ENCODE peak calls at places on chromosomes 12 and 14, in four cellular contexts. T is IMR-90, U is A549, M is K562. A is an unnamed sample.

GRCh38 chr12:57089259-57090245 is 638 bp downstream of the NAB2 start:
- DNase-seq in T (peak), U (no peak), M (peak), A (no peak)

GRCh38 chr12:210277-211141 is 3.4 kb downstream of the SLC6A12 start:
- DNase-seq in T (no peak), U (no peak), M (no peak), A (no peak)

GRCh38 chr12:80632835-80633234 is 74.6 kb upstream of the MYF6 start:
- DNase-seq in T (no peak), U (peak), M (no peak), A (no peak)

GRCh38 chr14:63727231-63727735 is 582 bp downstream of the SGPP1 start:
- DNase-seq in T (peak), U (peak), M (peak), A (no peak)

GRCh38 chr12:54463484-54463883 is 9.9 kb downstream of the GTSF1 start:
- DNase-seq in T (no peak), U (no peak), M (no peak), A (no peak)

GRCh38 chr12:6957741-6958608 is 6.8 kb downstream of the PTPN6 start:
- DNase-seq in T (no peak), U (no peak), M (no peak), A (no peak)

GRCh38 chr12:111757361-111758119 is 9.2 kb upstream of the ALDH2 start:
- DNase-seq in T (peak), U (no peak), M (no peak), A (no peak)

GRCh38 chr14:89041245-89041585 is 216.8 kb downstream of the TTC8 start:
- DNase-seq in T (no peak), U (no peak), M (no peak), A (no peak)

GRCh38 chr14:100530270-100531072 is 56.7 kb downstream of the BEGAIN start:
- DNase-seq in T (no peak), U (no peak), M (peak), A (no peak)

GRCh38 chr12:1934068-1934467 is 15.6 kb upstream of the CACNA2D4 start:
- DNase-seq in T (no peak), U (no peak), M (no peak), A (no peak)

GRCh38 chr14:64218344-64219240 is 75.6 kb downstream of the ESR2 start:
- DNase-seq in T (no peak), U (no peak), M (no peak), A (no peak)

GRCh38 chr12:119274636-119275065 is 59.9 kb upstream of the CCDC60 start:
- DNase-seq in T (no peak), U (no peak), M (no peak), A (no peak)

GRCh38 chr12:29159690-29160089 is 10.6 kb downstream of the FAR2 start:
- DNase-seq in T (no peak), U (no peak), M (no peak), A (no peak)

GRCh38 chr12:63848450-63848849 is 4.0 kb downstream of the SRGAP1 start:
- DNase-seq in T (no peak), U (no peak), M (no peak), A (no peak)

GRCh38 chr14:99507860-99508640 is 26.8 kb downstream of the CCNK start:
- DNase-seq in T (no peak), U (no peak), M (no peak), A (no peak)

GRCh38 chr12:46214668-46215429 is 54.0 kb downstream of the SLC38A1 start:
- DNase-seq in T (peak), U (no peak), M (no peak), A (peak)

GRCh38 chr12:121131941-121132341 is 735 bp upstream of the P2RX7 start:
- DNase-seq in T (no peak), U (no peak), M (no peak), A (no peak)

GRCh38 chr14:105368426-105368825 is 29.9 kb upstream of the TEX22 start:
- DNase-seq in T (no peak), U (no peak), M (no peak), A (no peak)

DNA sequence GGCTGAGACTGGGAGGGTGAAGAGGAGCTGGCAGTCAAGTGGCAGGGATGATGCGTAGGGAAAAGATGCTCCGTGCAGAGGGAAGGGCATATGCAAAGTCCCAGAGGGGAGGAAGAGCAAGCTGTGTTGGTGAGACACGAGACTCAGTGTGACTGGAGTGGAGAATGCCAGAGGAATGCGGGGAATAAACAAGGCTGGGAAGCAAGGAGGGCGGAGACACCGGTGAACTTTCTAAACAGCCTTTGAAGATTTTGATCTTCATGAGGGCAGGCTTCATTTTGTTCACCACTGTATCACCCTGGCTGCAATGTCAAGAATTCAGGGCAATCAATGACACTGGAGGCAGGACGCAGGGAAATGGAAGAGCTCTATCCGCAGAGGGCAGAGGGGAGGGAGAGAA is 535.8 kb downstream of the FUT8 start:
- DNase-seq in T (no peak), U (no peak), M (no peak), A (no peak)
- TF ChIP-seq ELK1 in T (no peak), U (no peak), M (no peak), A (no peak)

GRCh38 chr12:73220951-73221350 is 948.8 kb downstream of the TRHDE start:
- DNase-seq in T (no peak), U (no peak), M (no peak), A (no peak)
- TF ChIP-seq ELK1 in T (no peak), U (no peak), M (no peak), A (no peak)

GRCh38 chr12:40515041-40515825 is 177.0 kb upstream of the CNTN1 start:
- DNase-seq in T (no peak), U (no peak), M (no peak), A (no peak)
- TF ChIP-seq ELK1 in T (no peak), U (no peak), M (no peak), A (no peak)

GRCh38 chr14:51548187-51548586 is 103.5 kb upstream of the FRMD6 start:
- DNase-seq in T (no peak), U (no peak), M (no peak), A (no peak)

GRCh38 chr14:51554339-51554920 is 97.3 kb upstream of the FRMD6 start:
- DNase-seq in T (peak), U (peak), M (no peak), A (no peak)

GRCh38 chr14:51554953-51555352 is 96.8 kb upstream of the FRMD6 start:
- DNase-seq in T (peak), U (peak), M (no peak), A (no peak)

GRCh38 chr14:51552275-51552674 is 99.4 kb upstream of the FRMD6 start:
- DNase-seq in T (no peak), U (peak), M (no peak), A (no peak)

GRCh38 chr14:51552768-51553426 is 98.8 kb upstream of the FRMD6 start:
- DNase-seq in T (no peak), U (peak), M (no peak), A (no peak)
- TF ChIP-seq ELK1 in T (no peak), U (no peak), M (no peak), A (no peak)

DNA sequence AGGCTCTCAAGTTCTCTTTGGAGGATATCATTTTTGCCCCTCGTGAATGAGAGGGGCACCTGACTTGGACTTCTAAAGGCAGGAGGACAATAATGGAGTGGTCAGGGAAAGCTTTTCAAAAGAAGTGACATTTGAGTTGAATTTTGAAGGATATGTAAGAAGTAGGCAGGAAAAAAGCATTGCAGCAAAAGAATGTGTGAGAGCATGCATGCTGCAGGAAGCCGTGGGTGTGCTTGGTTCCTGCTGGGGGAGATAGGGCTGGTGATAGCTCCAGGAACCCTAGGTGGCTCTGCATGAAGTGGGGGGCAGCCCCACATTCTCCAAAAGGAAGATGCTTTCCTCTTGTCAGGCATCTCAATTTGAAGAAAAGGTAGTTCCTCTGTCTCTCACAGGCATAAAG is 23.1 kb downstream of the ACVR1B start:
- DNase-seq in T (no peak), U (no peak), M (no peak), A (no peak)
- TF ChIP-seq ELK1 in T (no peak), U (no peak), M (no peak), A (no peak)

DNA sequence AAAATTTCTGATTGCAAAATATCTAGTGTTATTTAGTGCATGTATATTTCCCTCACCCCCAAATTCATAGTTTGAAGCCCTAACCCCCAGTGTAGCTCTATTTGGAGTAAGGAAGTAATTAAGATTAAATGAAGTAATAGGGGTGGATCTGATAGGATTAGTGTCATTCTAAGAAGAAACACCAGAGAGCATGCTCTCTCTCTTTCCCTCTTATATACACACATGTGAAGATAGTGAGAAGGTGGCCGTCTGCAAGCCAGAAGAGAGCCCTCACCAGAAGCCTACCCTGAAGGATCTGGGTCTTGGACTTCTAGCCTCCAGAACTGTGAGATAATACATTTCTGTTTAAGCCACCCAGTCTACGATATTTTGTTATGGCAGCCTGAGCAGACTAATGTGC is 120.3 kb downstream of the TMEM30B start:
- DNase-seq in T (no peak), U (no peak), M (no peak), A (no peak)
- TF ChIP-seq ELK1 in T (no peak), U (no peak), M (no peak), A (no peak)

DNA sequence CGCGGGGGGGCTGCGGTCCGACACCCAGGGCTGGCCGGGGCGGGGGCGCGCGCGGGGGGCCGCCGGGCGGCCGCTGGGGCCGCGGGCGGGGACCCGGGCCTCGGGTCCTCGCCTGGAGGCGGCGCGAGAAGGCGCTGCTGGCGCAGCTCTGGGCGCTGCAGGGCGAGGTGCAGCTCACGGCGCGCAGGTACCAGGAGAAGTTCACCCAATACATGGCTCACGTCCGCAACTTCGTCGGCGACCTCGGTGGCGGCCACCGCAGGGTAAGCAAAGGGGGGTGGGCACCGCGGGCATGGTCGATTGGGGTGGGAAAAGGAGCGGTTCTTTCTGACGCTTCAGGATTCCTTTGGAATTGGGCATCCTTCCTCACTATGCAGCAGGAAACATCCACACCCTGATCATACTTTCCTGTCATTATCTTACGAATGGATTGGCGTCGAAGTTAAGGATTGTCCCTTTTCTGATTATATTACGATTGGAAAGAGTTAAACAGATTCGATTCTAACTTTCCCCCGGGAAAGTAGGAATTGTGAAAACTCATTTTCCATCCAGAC is 798 bp downstream of the PDZRN4 start:
- DNase-seq in T (no peak), U (no peak), M (no peak), A (no peak)
- TF ChIP-seq ELK1 in T (no peak), U (no peak), M (no peak), A (no peak)

DNA sequence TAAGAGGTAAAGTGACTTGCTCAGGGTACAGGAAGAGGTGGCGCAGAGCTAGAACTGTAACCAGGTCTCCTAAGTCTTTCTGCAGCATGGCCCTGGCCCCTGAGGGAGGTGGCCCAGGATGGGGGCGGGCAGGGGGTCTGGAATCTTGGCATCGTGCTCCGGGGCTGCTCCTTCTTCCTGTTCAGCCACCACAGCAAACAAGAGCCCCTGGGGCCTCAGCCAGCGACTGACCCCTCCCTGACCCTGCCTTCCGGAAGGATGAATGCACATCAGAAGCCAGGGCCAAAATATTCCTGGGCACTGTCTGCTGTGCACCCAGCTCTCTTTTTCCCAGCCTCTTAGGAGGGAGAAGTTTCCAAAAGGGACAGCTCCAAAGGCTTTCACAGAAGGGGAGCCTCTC is 242.8 kb downstream of the DPF3 start:
- DNase-seq in T (peak), U (no peak), M (no peak), A (no peak)
- TF ChIP-seq ELK1 in T (no peak), U (no peak), M (no peak), A (no peak)

DNA sequence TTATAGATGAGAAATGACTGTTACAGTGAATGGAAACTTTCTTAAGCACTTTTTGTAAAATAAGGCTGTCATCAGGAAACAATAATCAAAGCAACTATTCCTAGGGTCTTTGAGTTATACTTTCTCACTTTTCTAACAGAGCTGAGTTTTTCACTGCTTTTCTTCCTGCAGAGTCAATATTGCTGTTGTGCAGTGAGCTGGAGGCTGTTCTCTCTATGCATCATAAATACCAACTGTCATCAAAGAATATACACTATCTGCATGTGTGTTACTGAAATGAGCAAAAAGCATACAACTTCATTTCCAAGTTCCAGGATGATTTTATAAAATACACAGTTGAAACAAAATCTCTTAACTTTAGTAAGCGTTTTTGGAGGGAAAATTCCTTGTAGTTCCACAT is 110.4 kb upstream of the CPSF6 start:
- DNase-seq in T (no peak), U (no peak), M (no peak), A (no peak)
- TF ChIP-seq ELK1 in T (no peak), U (no peak), M (no peak), A (no peak)

A was measured in GM12878.